ENCODE peak calls at places on chromosomes 11 and 22, in eight cellular contexts. K is MM.1S, G is fibroblast of pulmonary artery, O is A549, E is psoas muscle, F is sigmoid colon, C is HCT116, Y is IMR-90. W is an unnamed sample.

GRCh38 chr11:14974723-14975587 is 2.8 kb upstream of the CALCA start:
- DNase-seq in K (peak; percentile 58), G (peak; percentile 40), O (peak; percentile 49), E (no peak), F (no peak), C (peak; percentile 54), Y (peak; percentile 20), W (peak; percentile 30)

GRCh38 chr11:27171391-27171790 is 130.8 kb downstream of the BBOX1 start:
- DNase-seq in K (no peak), G (no peak), O (no peak), E (no peak), F (no peak), C (no peak), Y (peak; percentile 20), W (no peak)

GRCh38 chr11:130416537-130416896 is 11.9 kb downstream of the ADAMTS8 start:
- DNase-seq in K (no peak), G (no peak), O (no peak), E (peak; percentile 19), F (no peak), C (no peak), Y (no peak), W (no peak)

GRCh38 chr11:58771458-58771855 is 39.7 kb upstream of the GLYAT start:
- DNase-seq in K (no peak), G (no peak), O (no peak), E (no peak), F (no peak), C (no peak), Y (no peak), W (no peak)

GRCh38 chr11:69027704-69028372 is 14.8 kb upstream of the MRGPRF start:
- DNase-seq in K (no peak), G (peak; percentile 35), O (no peak), E (no peak), F (no peak), C (no peak), Y (peak; percentile 31), W (no peak)

GRCh38 chr11:112260490-112260889 is at the start of gene PLET1:
- DNase-seq in K (no peak), G (no peak), O (no peak), E (no peak), F (no peak), C (no peak), Y (peak; percentile 30), W (no peak)

GRCh38 chr22:31947296-31947695 is 3.0 kb downstream of the YWHAH start:
- DNase-seq in K (peak; percentile 50), G (peak; percentile 53), O (peak; percentile 31), E (no peak), F (no peak), C (no peak), Y (no peak), W (peak; percentile 25)

GRCh38 chr22:30485362-30485988 is 13.7 kb upstream of the SEC14L3 start:
- DNase-seq in K (peak; percentile 43), G (peak; percentile 64), O (peak; percentile 84), E (peak; percentile 65), F (peak; percentile 77), C (peak; percentile 28), Y (peak; percentile 33), W (peak; percentile 49)

GRCh38 chr11:75422248-75423231 is 10.5 kb downstream of the KLHL35 start:
- DNase-seq in K (no peak), G (no peak), O (peak; percentile 70), E (peak; percentile 40), F (no peak), C (no peak), Y (peak; percentile 20), W (no peak)

GRCh38 chr11:61923166-61924015 is 6.0 kb upstream of the RAB3IL1 start:
- DNase-seq in K (peak; percentile 58), G (peak; percentile 84), O (no peak), E (peak; percentile 85), F (peak; percentile 95), C (no peak), Y (peak; percentile 63), W (no peak)

GRCh38 chr22:28923826-28924732 is 40.7 kb downstream of the ZNRF3 start:
- DNase-seq in K (no peak), G (no peak), O (no peak), E (peak; percentile 78), F (no peak), C (peak; percentile 55), Y (no peak), W (no peak)

GRCh38 chr11:114345575-114346222 is 49.5 kb downstream of the NNMT start:
- DNase-seq in K (no peak), G (no peak), O (no peak), E (no peak), F (no peak), C (no peak), Y (no peak), W (no peak)

GRCh38 chr22:23053912-23054530 is 16.3 kb upstream of the GNAZ start:
- DNase-seq in K (no peak), G (no peak), O (no peak), E (peak; percentile 19), F (no peak), C (no peak), Y (no peak), W (no peak)

GRCh38 chr22:42920101-42920820 is 63.2 kb upstream of the ARFGAP3 start:
- DNase-seq in K (no peak), G (peak; percentile 44), O (no peak), E (no peak), F (peak; percentile 55), C (no peak), Y (peak; percentile 39), W (no peak)

GRCh38 chr11:12918667-12919066 is 90.4 kb upstream of the RASSF10 start:
- DNase-seq in K (no peak), G (no peak), O (no peak), E (no peak), F (no peak), C (no peak), Y (no peak), W (no peak)

GRCh38 chr11:1126935-1127663 is 30.7 kb upstream of the MUC5AC start:
- DNase-seq in K (no peak), G (no peak), O (no peak), E (no peak), F (peak; percentile 45), C (no peak), Y (no peak), W (no peak)

GRCh38 chr22:45397806-45398205 is 15.6 kb downstream of the SMC1B start:
- DNase-seq in K (peak; percentile 10), G (no peak), O (no peak), E (no peak), F (no peak), C (no peak), Y (no peak), W (no peak)
- H3K4me3 ChIP-seq in K (no peak overlapping the region), G (no peak overlapping the region), O (no peak overlapping the region), E (no peak overlapping the region), F (no peak overlapping the region), C (no peak overlapping the region), Y (no peak overlapping the region), W (no peak overlapping the region)

GRCh38 chr11:67697846-67698245 is 23.4 kb upstream of the ALDH3B2 start:
- DNase-seq in K (no peak), G (no peak), O (no peak), E (no peak), F (no peak), C (no peak), Y (no peak), W (no peak)

GRCh38 chr11:67699521-67699920 is 25.1 kb upstream of the ALDH3B2 start:
- DNase-seq in K (no peak), G (peak; percentile 29), O (no peak), E (no peak), F (no peak), C (no peak), Y (peak; percentile 32), W (no peak)

GRCh38 chr11:67700141-67700540 is 25.7 kb upstream of the ALDH3B2 start:
- DNase-seq in K (no peak), G (no peak), O (no peak), E (no peak), F (no peak), C (no peak), Y (no peak), W (no peak)

GRCh38 chr11:67696998-67697397 is 22.6 kb upstream of the ALDH3B2 start:
- DNase-seq in K (no peak), G (no peak), O (no peak), E (no peak), F (no peak), C (no peak), Y (no peak), W (no peak)

GRCh38 chr11:67698247-67698646 is 23.8 kb upstream of the ALDH3B2 start:
- DNase-seq in K (peak; percentile 40), G (no peak), O (peak; percentile 34), E (no peak), F (no peak), C (peak; percentile 22), Y (no peak), W (peak; percentile 20)
- TF ChIP-seq CTCF in K (peak; percentile 47), G (peak; percentile 11), O (no peak), E (no peak), F (no peak), C (peak; percentile 47), Y (no peak), W (peak; percentile 66)

GRCh38 chr22:36910461-36910860 is 3.0 kb upstream of the CSF2RB start:
- DNase-seq in K (no peak), G (no peak), O (no peak), E (no peak), F (no peak), C (no peak), Y (no peak), W (no peak)

GRCh38 chr22:36914383-36914752 is 940 bp downstream of the CSF2RB start:
- DNase-seq in K (peak; percentile 79), G (no peak), O (no peak), E (no peak), F (no peak), C (no peak), Y (no peak), W (no peak)

GRCh38 chr22:36913431-36914382 is at the start of gene CSF2RB:
- DNase-seq in K (peak; percentile 78), G (peak; percentile 45), O (no peak), E (no peak), F (peak; percentile 69), C (no peak), Y (no peak), W (peak; percentile 49)

GRCh38 chr22:36911887-36912661 is 1.4 kb upstream of the CSF2RB start:
- DNase-seq in K (no peak), G (peak; percentile 10), O (no peak), E (no peak), F (no peak), C (no peak), Y (no peak), W (no peak)

GRCh38 chr22:36912694-36913430 is 566 bp upstream of the CSF2RB start:
- DNase-seq in K (no peak), G (no peak), O (no peak), E (no peak), F (peak; percentile 59), C (no peak), Y (no peak), W (no peak)
- H3K4me3 ChIP-seq in K (peak overlapping the region; percentile 82), G (no peak overlapping the region), O (no peak overlapping the region), E (no peak overlapping the region), F (no peak overlapping the region), C (no peak overlapping the region), Y (no peak overlapping the region), W (no peak overlapping the region)

GRCh38 chr11:103923473-103923931 is 112.9 kb upstream of the DDI1 start:
- DNase-seq in K (no peak), G (no peak), O (peak; percentile 4), E (no peak), F (no peak), C (peak; percentile 26), Y (no peak), W (no peak)

GRCh38 chr11:103924166-103925013 is 112.0 kb upstream of the DDI1 start:
- DNase-seq in K (peak; percentile 61), G (no peak), O (no peak), E (no peak), F (no peak), C (no peak), Y (peak; percentile 27), W (no peak)

GRCh38 chr11:103920449-103920848 is 116.0 kb upstream of the DDI1 start:
- DNase-seq in K (no peak), G (no peak), O (no peak), E (no peak), F (no peak), C (no peak), Y (peak; percentile 73), W (no peak)

GRCh38 chr11:103920933-103921332 is 115.5 kb upstream of the DDI1 start:
- DNase-seq in K (no peak), G (no peak), O (no peak), E (no peak), F (no peak), C (no peak), Y (no peak), W (no peak)
- TF ChIP-seq CTCF in K (peak; percentile 15), G (no peak), O (no peak), E (no peak), F (no peak), C (no peak), Y (no peak), W (peak; percentile 17)